ENCODE peak calls at places on chromosomes 1 and 21, in six cellular contexts. One of them, this sample, is unnamed.

GRCh38 chr1:247337250-247337746 is 5.6 kb upstream of the ZNF496 start:
- DNase-seq in H1: no peak
- DNase-seq in mesenchymal stem cell: no peak
- DNase-seq in IMR-90: peak; percentile 28
- DNase-seq in neuronal stem cell: no peak
- DNase-seq in H9: no peak
- DNase-seq in this sample: no peak

GRCh38 chr1:161492827-161493226 is 12.4 kb upstream of the FCGR2A start:
- DNase-seq in mesenchymal stem cell: no peak
- DNase-seq in IMR-90: no peak
- DNase-seq in H9: no peak
- DNase-seq in H1: no peak
- DNase-seq in neuronal stem cell: no peak
- DNase-seq in this sample: no peak

GRCh38 chr1:1479547-1480483 is 8.2 kb downstream of the ATAD3B start:
- DNase-seq in IMR-90: no peak
- DNase-seq in neuronal stem cell: no peak
- DNase-seq in H1: no peak
- DNase-seq in H9: no peak
- DNase-seq in mesenchymal stem cell: no peak
- DNase-seq in this sample: no peak

GRCh38 chr1:70737125-70737524 is 310.5 kb downstream of the PTGER3 start:
- DNase-seq in H1: no peak
- DNase-seq in neuronal stem cell: no peak
- DNase-seq in IMR-90: no peak
- DNase-seq in mesenchymal stem cell: no peak
- DNase-seq in H9: no peak
- DNase-seq in this sample: no peak

GRCh38 chr1:58869638-58870297 is 85.9 kb upstream of the JUN start:
- DNase-seq in neuronal stem cell: no peak
- DNase-seq in mesenchymal stem cell: no peak
- DNase-seq in H1: no peak
- DNase-seq in IMR-90: no peak
- DNase-seq in H9: no peak
- DNase-seq in this sample: no peak

GRCh38 chr1:202691846-202692245 is 18.4 kb downstream of the SYT2 start:
- DNase-seq in H9: no peak
- DNase-seq in IMR-90: no peak
- DNase-seq in neuronal stem cell: no peak
- DNase-seq in H1: no peak
- DNase-seq in mesenchymal stem cell: no peak
- DNase-seq in this sample: no peak

GRCh38 chr1:213474054-213474453 is 423.0 kb downstream of the RPS6KC1 start:
- DNase-seq in H9: peak; percentile 31
- DNase-seq in neuronal stem cell: no peak
- DNase-seq in mesenchymal stem cell: no peak
- DNase-seq in IMR-90: no peak
- DNase-seq in H1: no peak
- DNase-seq in this sample: no peak

GRCh38 chr1:23800396-23801337 is at the start of gene GALE:
- DNase-seq in H9: peak; percentile 90
- DNase-seq in mesenchymal stem cell: peak; percentile 95
- DNase-seq in H1: peak; percentile 84
- DNase-seq in IMR-90: peak; percentile 92
- DNase-seq in neuronal stem cell: peak; percentile 83
- DNase-seq in this sample: peak; percentile 93

GRCh38 chr1:229148041-229148671 is 122.8 kb upstream of the RAB4A start:
- DNase-seq in mesenchymal stem cell: peak; percentile 40
- DNase-seq in H9: peak; percentile 74
- DNase-seq in neuronal stem cell: no peak
- DNase-seq in IMR-90: no peak
- DNase-seq in H1: no peak
- DNase-seq in this sample: no peak

GRCh38 chr1:180643693-180644092 is 11.9 kb downstream of the XPR1 start:
- DNase-seq in H1: no peak
- DNase-seq in neuronal stem cell: no peak
- DNase-seq in H9: no peak
- DNase-seq in IMR-90: peak; percentile 19
- DNase-seq in mesenchymal stem cell: peak; percentile 16
- DNase-seq in this sample: no peak

GRCh38 chr1:24893431-24893830 is 36.6 kb downstream of the RUNX3 start:
- DNase-seq in IMR-90: no peak
- DNase-seq in neuronal stem cell: no peak
- DNase-seq in H1: peak; percentile 13
- DNase-seq in mesenchymal stem cell: no peak
- DNase-seq in H9: no peak
- DNase-seq in this sample: no peak

DNA sequence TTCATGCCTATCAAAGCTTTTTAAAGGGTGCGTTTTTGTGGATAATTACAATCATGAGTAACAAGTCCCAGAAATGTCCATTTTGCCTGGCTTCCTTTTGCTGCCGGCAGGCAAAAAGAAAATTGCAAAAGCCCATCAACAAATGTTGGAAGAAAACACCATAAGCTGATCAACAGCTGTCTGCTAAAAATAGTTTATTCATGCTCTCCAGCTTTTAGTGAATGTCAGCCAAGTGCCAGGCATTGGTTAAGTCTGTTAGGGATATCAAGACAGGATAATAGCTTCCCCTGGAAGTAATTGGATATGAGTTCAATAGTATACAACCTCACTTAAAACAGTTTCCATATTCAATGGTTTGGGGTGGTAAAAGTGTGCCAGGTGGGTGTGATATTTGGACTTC is 13.6 kb upstream of the AGMAT start:
- DNase-seq in mesenchymal stem cell: no peak
- DNase-seq in H9: no peak
- DNase-seq in H1: no peak
- DNase-seq in IMR-90: no peak
- DNase-seq in neuronal stem cell: no peak
- DNase-seq in this sample: no peak
- H3K9ac ChIP-seq in mesenchymal stem cell: no peak overlapping the region
- H3K9ac ChIP-seq in H9: no peak overlapping the region
- H3K9ac ChIP-seq in H1: no peak overlapping the region
- H3K9ac ChIP-seq in IMR-90: no peak overlapping the region
- H3K9ac ChIP-seq in neuronal stem cell: no peak overlapping the region
- H3K9ac ChIP-seq in this sample: no peak overlapping the region

GRCh38 chr1:99657213-99658030 is 11.5 kb downstream of the PALMD start:
- DNase-seq in neuronal stem cell: no peak
- DNase-seq in IMR-90: no peak
- DNase-seq in mesenchymal stem cell: peak; percentile 78
- DNase-seq in H9: no peak
- DNase-seq in H1: no peak
- DNase-seq in this sample: no peak
- H2AK5ac ChIP-seq in neuronal stem cell: no peak overlapping the region
- H2AK5ac ChIP-seq in IMR-90: no peak overlapping the region
- H2AK5ac ChIP-seq in mesenchymal stem cell: no peak overlapping the region
- H2AK5ac ChIP-seq in H9: no peak overlapping the region
- H2AK5ac ChIP-seq in H1: no peak overlapping the region
- H2AK5ac ChIP-seq in this sample: no peak overlapping the region

GRCh38 chr1:115596080-115596795 is 45.5 kb upstream of the VANGL1 start:
- DNase-seq in neuronal stem cell: no peak
- DNase-seq in H9: no peak
- DNase-seq in IMR-90: peak; percentile 56
- DNase-seq in mesenchymal stem cell: peak; percentile 35
- DNase-seq in H1: no peak
- DNase-seq in this sample: no peak
- H3K9ac ChIP-seq in neuronal stem cell: no peak overlapping the region
- H3K9ac ChIP-seq in H9: no peak overlapping the region
- H3K9ac ChIP-seq in IMR-90: no peak overlapping the region
- H3K9ac ChIP-seq in mesenchymal stem cell: no peak overlapping the region
- H3K9ac ChIP-seq in H1: no peak overlapping the region
- H3K9ac ChIP-seq in this sample: no peak overlapping the region

GRCh38 chr1:21956720-21957552 is 19.8 kb upstream of the HSPG2 start:
- DNase-seq in H9: no peak
- DNase-seq in IMR-90: peak; percentile 47
- DNase-seq in neuronal stem cell: no peak
- DNase-seq in mesenchymal stem cell: peak; percentile 38
- DNase-seq in H1: no peak
- DNase-seq in this sample: peak; percentile 93
- H2AK5ac ChIP-seq in H9: no peak overlapping the region
- H2AK5ac ChIP-seq in IMR-90: peak overlapping the region; percentile 62
- H2AK5ac ChIP-seq in neuronal stem cell: peak overlapping the region; percentile 91
- H2AK5ac ChIP-seq in mesenchymal stem cell: peak overlapping the region; percentile 94
- H2AK5ac ChIP-seq in H1: peak overlapping the region; percentile 65
- H2AK5ac ChIP-seq in this sample: peak overlapping the region; percentile 44

GRCh38 chr1:118988186-118989005 is at the start of gene TBX15:
- DNase-seq in H1: peak; percentile 79
- DNase-seq in IMR-90: no peak
- DNase-seq in neuronal stem cell: no peak
- DNase-seq in mesenchymal stem cell: peak; percentile 2
- DNase-seq in H9: peak; percentile 90
- DNase-seq in this sample: no peak

GRCh38 chr1:118989878-118990378 is 1.8 kb upstream of the TBX15 start:
- DNase-seq in IMR-90: no peak
- DNase-seq in H1: peak; percentile 75
- DNase-seq in neuronal stem cell: peak; percentile 52
- DNase-seq in mesenchymal stem cell: no peak
- DNase-seq in H9: peak; percentile 74
- DNase-seq in this sample: no peak

GRCh38 chr1:118990513-118991131 is 2.5 kb upstream of the TBX15 start:
- DNase-seq in H1: no peak
- DNase-seq in IMR-90: no peak
- DNase-seq in H9: no peak
- DNase-seq in neuronal stem cell: no peak
- DNase-seq in mesenchymal stem cell: no peak
- DNase-seq in this sample: no peak

GRCh38 chr1:118987431-118988185 is 535 bp downstream of the TBX15 start:
- DNase-seq in H9: peak; percentile 72
- DNase-seq in neuronal stem cell: no peak
- DNase-seq in H1: peak; percentile 83
- DNase-seq in mesenchymal stem cell: peak; percentile 14
- DNase-seq in IMR-90: no peak
- DNase-seq in this sample: no peak

DNA sequence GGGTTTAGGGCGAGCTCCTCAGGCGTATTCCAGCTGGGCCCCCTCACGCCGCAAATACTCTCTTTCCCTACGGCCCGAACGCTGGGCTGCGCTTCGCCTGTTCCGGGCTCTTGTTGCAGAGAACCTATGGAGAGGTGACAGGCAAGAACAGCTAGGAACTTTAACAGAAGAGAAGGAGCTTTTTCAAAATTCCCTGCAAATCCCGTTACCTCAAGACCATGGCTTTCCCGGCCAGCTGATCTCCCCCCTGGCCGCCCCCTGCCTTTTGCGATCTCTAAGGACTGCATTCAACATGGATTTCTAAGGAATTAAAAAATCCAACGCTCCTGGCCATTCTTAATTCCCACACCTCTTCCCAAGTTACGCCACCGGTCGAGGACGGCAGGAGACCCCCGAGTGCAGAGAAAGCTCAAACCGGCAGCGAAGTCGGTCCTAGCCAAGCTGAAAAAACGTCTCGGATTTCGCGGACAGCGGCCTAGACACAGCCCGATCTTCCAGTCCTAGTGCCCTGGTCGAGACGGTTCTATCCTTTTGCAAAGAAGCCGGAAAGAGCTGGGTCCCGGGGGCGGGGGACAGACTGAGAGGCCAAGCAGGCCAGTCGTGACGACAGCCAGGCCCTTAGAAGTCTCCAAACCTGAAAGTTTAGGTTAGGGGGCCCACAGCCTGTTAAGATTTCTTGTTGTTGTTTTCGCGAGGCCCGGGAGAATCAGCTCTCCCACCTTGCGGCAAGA is 1.0 kb upstream of the TBX15 start:
- DNase-seq in mesenchymal stem cell: peak; percentile 6
- DNase-seq in neuronal stem cell: no peak
- DNase-seq in H1: peak; percentile 67
- DNase-seq in IMR-90: no peak
- DNase-seq in H9: peak; percentile 73
- DNase-seq in this sample: no peak
- H3K9ac ChIP-seq in mesenchymal stem cell: peak overlapping the region; percentile 90
- H3K9ac ChIP-seq in neuronal stem cell: no peak overlapping the region
- H3K9ac ChIP-seq in H1: no peak overlapping the region
- H3K9ac ChIP-seq in IMR-90: no peak overlapping the region
- H3K9ac ChIP-seq in H9: no peak overlapping the region
- H3K9ac ChIP-seq in this sample: no peak overlapping the region

GRCh38 chr21:44736291-44737004 is 25.1 kb upstream of the TSPEAR start:
- DNase-seq in H9: peak; percentile 8
- DNase-seq in mesenchymal stem cell: no peak
- DNase-seq in neuronal stem cell: no peak
- DNase-seq in IMR-90: no peak
- DNase-seq in H1: peak; percentile 22
- DNase-seq in this sample: no peak
- H2AK5ac ChIP-seq in H9: no peak overlapping the region
- H2AK5ac ChIP-seq in mesenchymal stem cell: no peak overlapping the region
- H2AK5ac ChIP-seq in neuronal stem cell: no peak overlapping the region
- H2AK5ac ChIP-seq in IMR-90: no peak overlapping the region
- H2AK5ac ChIP-seq in H1: no peak overlapping the region
- H2AK5ac ChIP-seq in this sample: no peak overlapping the region

GRCh38 chr1:160207118-160207650 is 2.0 kb downstream of the PEA15 start:
- DNase-seq in H1: no peak
- DNase-seq in mesenchymal stem cell: no peak
- DNase-seq in H9: no peak
- DNase-seq in neuronal stem cell: no peak
- DNase-seq in IMR-90: no peak
- DNase-seq in this sample: no peak
- H3K9ac ChIP-seq in H1: no peak overlapping the region
- H3K9ac ChIP-seq in mesenchymal stem cell: peak overlapping the region; percentile 95
- H3K9ac ChIP-seq in H9: no peak overlapping the region
- H3K9ac ChIP-seq in neuronal stem cell: no peak overlapping the region
- H3K9ac ChIP-seq in IMR-90: peak overlapping the region; percentile 55
- H3K9ac ChIP-seq in this sample: no peak overlapping the region

This sample was measured in trophoblast cell.